ENCODE peak calls at places on chromosomes 11 and 22, in eight cellular contexts. B is astrocyte of the spinal cord, Y is BJ, P is heart left ventricle, Q is mammary epithelial cell, J is adrenal gland, Z is left lung, U is pancreas. E is an unnamed sample.

GRCh38 chr11:26753738-26754504 is 32.1 kb upstream of the SLC5A12 start:
- DNase-seq in B (peak), Y (peak), P (peak), Q (peak), J (peak), Z (no peak), U (peak), E (peak)

GRCh38 chr11:37788141-37788877 is 1190.3 kb upstream of the RAG2 start:
- DNase-seq in B (peak), Y (peak), P (no peak), Q (peak), J (no peak), Z (no peak), U (no peak), E (peak)

GRCh38 chr11:47856186-47856585 is 8.0 kb upstream of the NUP160 start:
- DNase-seq in B (no peak), Y (no peak), P (no peak), Q (no peak), J (no peak), Z (no peak), U (no peak), E (no peak)

GRCh38 chr22:35839811-35840739 is 122.4 kb downstream of the APOL5 start:
- DNase-seq in B (peak), Y (peak), P (peak), Q (peak), J (peak), Z (peak), U (peak), E (peak)

GRCh38 chr11:100876826-100877545 is 189.9 kb downstream of the ARHGAP42 start:
- DNase-seq in B (peak), Y (peak), P (no peak), Q (peak), J (no peak), Z (no peak), U (no peak), E (peak)

GRCh38 chr11:35045219-35045819 is 93.7 kb upstream of the CD44 start:
- DNase-seq in B (no peak), Y (no peak), P (no peak), Q (no peak), J (peak), Z (no peak), U (peak), E (no peak)

GRCh38 chr11:109770323-109770722 is 322.9 kb upstream of the ZC3H12C start:
- DNase-seq in B (no peak), Y (no peak), P (no peak), Q (no peak), J (no peak), Z (no peak), U (no peak), E (no peak)

GRCh38 chr11:75691804-75692203 is 23.0 kb upstream of the MAP6 start:
- DNase-seq in B (no peak), Y (no peak), P (no peak), Q (no peak), J (no peak), Z (no peak), U (no peak), E (no peak)

GRCh38 chr22:18126606-18127005 is 16.0 kb downstream of the TUBA8 start:
- DNase-seq in B (no peak), Y (no peak), P (no peak), Q (no peak), J (peak), Z (no peak), U (no peak), E (no peak)

GRCh38 chr22:21791635-21792625 is 56.3 kb upstream of the YPEL1 start:
- DNase-seq in B (no peak), Y (no peak), P (no peak), Q (peak), J (no peak), Z (no peak), U (no peak), E (no peak)

GRCh38 chr11:67629386-67630229 is at the start of gene NUDT8:
- DNase-seq in B (peak), Y (no peak), P (peak), Q (peak), J (peak), Z (peak), U (peak), E (no peak)

GRCh38 chr11:67631853-67632174 is 2.1 kb upstream of the NUDT8 start:
- DNase-seq in B (no peak), Y (no peak), P (no peak), Q (no peak), J (no peak), Z (no peak), U (no peak), E (no peak)

GRCh38 chr11:67630230-67630942 is 649 bp upstream of the NUDT8 start:
- DNase-seq in B (peak), Y (peak), P (peak), Q (peak), J (peak), Z (peak), U (peak), E (peak)

GRCh38 chr11:67631427-67631826 is 1.7 kb upstream of the NUDT8 start:
- DNase-seq in B (no peak), Y (no peak), P (peak), Q (no peak), J (no peak), Z (peak), U (peak), E (no peak)

DNA sequence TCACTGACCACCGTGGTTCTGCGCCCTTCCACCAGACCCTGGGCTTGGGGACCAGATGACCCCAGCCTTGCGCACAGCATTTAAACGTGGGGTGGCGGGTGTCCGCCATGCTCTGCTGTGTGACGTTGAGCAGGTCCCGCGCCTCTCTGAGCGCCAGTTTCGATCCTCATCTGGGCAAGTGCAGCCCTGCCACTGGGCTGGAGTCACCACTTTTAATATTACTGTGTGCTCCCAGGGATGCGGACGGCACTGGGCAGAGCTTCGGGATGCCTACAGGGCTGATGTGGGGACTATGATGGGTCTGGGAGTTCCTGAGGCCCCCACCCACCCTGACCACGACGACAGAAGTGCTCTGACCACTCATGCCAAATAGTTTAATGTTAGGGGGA is 1.2 kb upstream of the NUDT8 start:
- DNase-seq in B (no peak), Y (no peak), P (no peak), Q (no peak), J (no peak), Z (no peak), U (no peak), E (no peak)
- TF ChIP-seq CTCF in B (no peak), Y (no peak), P (no peak), Q (no peak), J (no peak), Z (no peak), U (no peak), E (no peak)

GRCh38 chr22:45435544-45436139 is 22.1 kb downstream of the RIBC2 start:
- DNase-seq in B (peak), Y (no peak), P (peak), Q (peak), J (peak), Z (peak), U (peak), E (peak)
- H3K4me3 ChIP-seq in B (no peak), Y (no peak), P (peak), Q (no peak), J (no peak), Z (no peak), U (no peak), E (no peak)

GRCh38 chr11:20088368-20089260 is 71.7 kb downstream of the DBX1 start:
- DNase-seq in B (peak), Y (no peak), P (no peak), Q (no peak), J (no peak), Z (no peak), U (no peak), E (no peak)

GRCh38 chr11:20089357-20089756 is 70.9 kb downstream of the DBX1 start:
- DNase-seq in B (no peak), Y (no peak), P (no peak), Q (no peak), J (no peak), Z (no peak), U (no peak), E (no peak)

GRCh38 chr11:20087118-20087521 is 73.2 kb downstream of the DBX1 start:
- DNase-seq in B (peak), Y (peak), P (no peak), Q (no peak), J (no peak), Z (no peak), U (no peak), E (peak)

GRCh38 chr11:20081336-20081735 is 78.9 kb downstream of the DBX1 start:
- DNase-seq in B (no peak), Y (no peak), P (no peak), Q (no peak), J (no peak), Z (no peak), U (no peak), E (no peak)

DNA sequence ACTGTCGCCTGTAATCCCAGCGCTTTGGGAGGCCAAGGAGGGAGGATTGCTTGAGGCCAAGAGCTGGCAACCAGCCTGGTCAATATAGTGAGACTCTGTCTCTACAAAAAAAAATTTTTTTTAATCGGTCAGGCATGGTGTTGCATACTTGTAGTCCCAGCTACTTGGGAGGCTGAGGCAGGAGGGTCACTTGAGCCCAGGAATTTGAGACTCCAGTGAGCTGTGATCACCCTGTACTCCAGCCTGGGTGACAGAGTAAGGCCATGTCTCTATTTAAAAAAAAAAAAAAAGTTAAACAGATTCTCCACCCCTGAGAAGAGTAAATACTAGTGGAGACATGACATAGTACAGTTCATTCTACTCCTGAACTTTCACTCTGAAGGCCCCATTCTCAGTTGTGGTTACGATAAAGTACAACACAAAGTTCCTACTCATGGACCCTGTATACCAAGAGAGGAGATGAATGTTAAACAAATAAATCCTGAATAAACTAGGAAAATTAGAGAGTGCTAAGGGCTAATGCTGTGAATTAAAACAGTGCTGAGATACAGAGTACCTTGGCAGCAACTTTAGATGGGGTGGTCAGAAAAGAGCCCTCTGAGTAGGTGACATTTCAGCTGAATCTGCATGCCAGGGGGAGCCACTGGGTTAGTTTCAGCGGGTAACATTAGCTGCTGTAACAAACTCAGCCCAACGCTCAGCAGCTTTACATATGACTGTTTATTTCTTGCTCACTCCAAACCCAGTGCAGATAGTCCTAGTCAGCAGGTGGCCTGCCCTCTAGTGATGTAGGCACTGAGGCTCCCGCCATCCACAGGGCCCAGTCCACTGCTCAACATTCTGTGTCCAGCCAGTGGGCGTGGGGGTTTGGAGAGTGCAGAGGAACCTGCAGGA is 75.1 kb downstream of the DBX1 start:
- DNase-seq in B (no peak), Y (no peak), P (no peak), Q (no peak), J (no peak), Z (no peak), U (no peak), E (no peak)
- TF ChIP-seq CTCF in B (no peak), Y (no peak), P (no peak), Q (no peak), J (no peak), Z (no peak), U (no peak), E (no peak)

GRCh38 chr11:9665749-9666148 is 1.9 kb downstream of the SWAP70 start:
- DNase-seq in B (no peak), Y (no peak), P (no peak), Q (no peak), J (no peak), Z (no peak), U (no peak), E (no peak)

GRCh38 chr11:9663699-9664275 is at the start of gene SWAP70:
- DNase-seq in B (peak), Y (peak), P (peak), Q (peak), J (peak), Z (peak), U (peak), E (peak)

GRCh38 chr11:9660886-9661285 is 3.0 kb upstream of the SWAP70 start:
- DNase-seq in B (no peak), Y (no peak), P (no peak), Q (peak), J (no peak), Z (no peak), U (no peak), E (no peak)

GRCh38 chr11:9664276-9665171 is 647 bp downstream of the SWAP70 start:
- DNase-seq in B (peak), Y (no peak), P (peak), Q (peak), J (peak), Z (peak), U (peak), E (no peak)

DNA sequence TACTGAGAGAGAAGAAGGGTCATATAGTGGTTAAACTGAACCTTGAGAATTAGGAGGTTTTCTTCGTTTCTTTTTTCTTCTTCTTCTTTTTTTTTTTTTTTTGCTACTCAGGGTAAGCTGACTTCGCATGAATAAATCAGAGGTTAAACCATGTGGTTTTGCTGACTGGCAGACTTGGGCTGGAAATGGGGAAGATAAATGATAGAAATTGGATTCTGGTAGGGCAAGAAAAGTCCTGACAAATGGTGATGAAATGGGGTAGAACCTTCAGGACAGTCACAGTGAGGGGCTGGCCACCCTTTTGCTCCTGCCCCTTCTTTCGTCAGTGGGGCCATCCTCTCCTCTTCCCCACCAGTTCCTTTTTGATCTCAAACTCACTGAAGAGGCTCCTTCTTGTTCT is 1.6 kb upstream of the SWAP70 start:
- DNase-seq in B (no peak), Y (no peak), P (peak), Q (no peak), J (no peak), Z (peak), U (peak), E (no peak)
- H3K4me3 ChIP-seq in B (no peak), Y (no peak), P (no peak), Q (no peak), J (no peak), Z (no peak), U (no peak), E (no peak)

GRCh38 chr22:37420656-37421467 is 6.4 kb downstream of the ELFN2 start:
- DNase-seq in B (no peak), Y (no peak), P (peak), Q (peak), J (no peak), Z (no peak), U (no peak), E (no peak)
- TF ChIP-seq CTCF in B (no peak), Y (no peak), P (no peak), Q (peak), J (no peak), Z (no peak), U (no peak), E (no peak)

GRCh38 chr22:43187171-43188099 is 501 bp upstream of the TTLL12 start:
- DNase-seq in B (peak), Y (peak), P (peak), Q (peak), J (peak), Z (peak), U (peak), E (peak)

GRCh38 chr22:43186272-43187170 is at the start of gene TTLL12:
- DNase-seq in B (peak), Y (no peak), P (peak), Q (peak), J (no peak), Z (peak), U (peak), E (no peak)

GRCh38 chr22:43183496-43184263 is 3.3 kb downstream of the TTLL12 start:
- DNase-seq in B (peak), Y (no peak), P (peak), Q (peak), J (no peak), Z (no peak), U (no peak), E (no peak)

GRCh38 chr22:43188829-43189545 is 2.1 kb upstream of the TTLL12 start:
- DNase-seq in B (no peak), Y (no peak), P (peak), Q (no peak), J (no peak), Z (no peak), U (no peak), E (no peak)

GRCh38 chr22:43185860-43186261 is 1.1 kb downstream of the TTLL12 start:
- DNase-seq in B (no peak), Y (no peak), P (peak), Q (peak), J (peak), Z (no peak), U (peak), E (no peak)
- H3K4me3 ChIP-seq in B (peak), Y (peak), P (peak), Q (peak), J (peak), Z (peak), U (peak), E (peak)

DNA sequence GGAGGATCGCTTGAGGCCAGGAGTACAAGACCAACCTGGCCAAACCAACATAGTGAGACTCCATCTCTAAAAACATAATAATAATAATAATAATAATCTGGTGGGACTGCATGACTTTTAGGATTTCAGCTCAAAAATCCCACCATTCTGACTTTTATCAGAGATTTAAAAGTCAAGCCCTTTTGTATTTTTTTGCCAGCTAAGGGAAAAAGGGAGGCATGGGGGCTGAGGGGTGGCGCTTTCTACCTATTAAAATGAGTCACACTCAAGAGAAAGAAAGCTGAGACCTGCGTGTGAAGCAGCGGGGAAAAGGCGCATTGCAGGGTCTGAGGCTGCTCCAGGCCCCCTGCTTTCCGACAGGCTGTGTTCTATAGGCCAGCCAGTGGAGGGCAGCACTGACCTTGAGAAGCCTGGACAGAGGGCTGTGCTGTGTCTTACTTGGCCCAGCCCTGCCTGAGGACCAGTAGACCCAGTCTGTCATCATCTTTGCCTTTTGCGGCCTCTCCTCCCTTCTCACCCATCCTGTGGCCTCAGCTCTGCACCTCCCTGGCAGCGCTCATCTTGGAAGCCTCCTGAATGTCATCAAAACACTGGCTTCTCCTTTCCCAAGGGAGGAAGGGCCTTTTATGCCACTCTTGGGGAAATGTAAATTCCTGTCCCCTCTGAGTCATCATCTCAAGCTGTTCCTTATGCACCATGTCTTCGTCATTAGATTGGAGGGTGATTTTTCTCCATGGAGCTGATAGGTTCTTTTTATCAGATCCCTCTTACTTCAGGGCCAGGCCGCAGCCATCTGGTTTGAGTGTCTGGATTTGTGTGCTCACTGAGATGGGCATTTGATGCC is 12.7 kb upstream of the MAPK8IP1 start:
- DNase-seq in B (peak), Y (peak), P (peak), Q (peak), J (peak), Z (no peak), U (no peak), E (peak)
- TF ChIP-seq CTCF in B (peak), Y (peak), P (peak), Q (peak), J (peak), Z (peak), U (peak), E (peak)

GRCh38 chr11:57425565-57426438 is 1.1 kb downstream of the SLC43A3 start:
- DNase-seq in B (no peak), Y (no peak), P (peak), Q (peak), J (peak), Z (peak), U (peak), E (no peak)
- H3K4me3 ChIP-seq in B (no peak), Y (no peak), P (peak), Q (no peak), J (no peak), Z (peak), U (no peak), E (peak)

GRCh38 chr11:10809373-10810199 is 860 bp upstream of the EIF4G2 start:
- DNase-seq in B (peak), Y (peak), P (no peak), Q (peak), J (no peak), Z (no peak), U (no peak), E (no peak)
- TF ChIP-seq CTCF in B (no peak), Y (no peak), P (no peak), Q (no peak), J (peak), Z (no peak), U (no peak), E (no peak)

GRCh38 chr22:47423266-47423665 is 660.8 kb downstream of the TBC1D22A start:
- DNase-seq in B (no peak), Y (no peak), P (no peak), Q (no peak), J (no peak), Z (no peak), U (no peak), E (no peak)
- H3K4me3 ChIP-seq in B (no peak), Y (no peak), P (no peak), Q (no peak), J (no peak), Z (no peak), U (no peak), E (no peak)

E was measured in AG04449.